ENCODE peak calls at places on chromosomes 1 and 21, in eight cellular contexts. One of them, this sample, is unnamed.

GRCh38 chr1:110524311-110525249 is 5.6 kb upstream of the KCNA10 start:
- DNase-seq in NCI-H2081: peak
- DNase-seq in amygdala: peak
- DNase-seq in T-helper 1 cell: peak
- DNase-seq in stimulated activated CD4-positive, alpha-beta T cell treated with anti-CD3 and anti-CD28 coated beads, TNF-alpha, amount 100 ng/mL, for 48 hours: peak
- DNase-seq in dermis blood vessel endothelial cell: peak
- DNase-seq in CD8-positive, alpha-beta memory T cell: peak
- DNase-seq in effector memory CD4-positive, alpha-beta T cell: peak
- DNase-seq in this sample: peak

GRCh38 chr21:44926364-44927101 is 5.8 kb upstream of the ITGB2 start:
- DNase-seq in NCI-H2081: no peak
- DNase-seq in amygdala: no peak
- DNase-seq in T-helper 1 cell: peak
- DNase-seq in stimulated activated CD4-positive, alpha-beta T cell treated with anti-CD3 and anti-CD28 coated beads, TNF-alpha, amount 100 ng/mL, for 48 hours: no peak
- DNase-seq in dermis blood vessel endothelial cell: no peak
- DNase-seq in CD8-positive, alpha-beta memory T cell: peak
- DNase-seq in effector memory CD4-positive, alpha-beta T cell: peak
- DNase-seq in this sample: peak

GRCh38 chr1:15950763-15951295 is 25.1 kb downstream of the ZBTB17 start:
- DNase-seq in NCI-H2081: no peak
- DNase-seq in amygdala: no peak
- DNase-seq in T-helper 1 cell: peak
- DNase-seq in stimulated activated CD4-positive, alpha-beta T cell treated with anti-CD3 and anti-CD28 coated beads, TNF-alpha, amount 100 ng/mL, for 48 hours: peak
- DNase-seq in dermis blood vessel endothelial cell: peak
- DNase-seq in CD8-positive, alpha-beta memory T cell: peak
- DNase-seq in effector memory CD4-positive, alpha-beta T cell: peak
- DNase-seq in this sample: no peak

GRCh38 chr1:204506091-204506968 is 9.9 kb upstream of the MDM4 start:
- DNase-seq in NCI-H2081: peak
- DNase-seq in amygdala: peak
- DNase-seq in T-helper 1 cell: peak
- DNase-seq in stimulated activated CD4-positive, alpha-beta T cell treated with anti-CD3 and anti-CD28 coated beads, TNF-alpha, amount 100 ng/mL, for 48 hours: peak
- DNase-seq in dermis blood vessel endothelial cell: peak
- DNase-seq in CD8-positive, alpha-beta memory T cell: peak
- DNase-seq in effector memory CD4-positive, alpha-beta T cell: peak
- DNase-seq in this sample: peak

GRCh38 chr21:41712201-41712600 is 54.7 kb downstream of the RIPK4 start:
- DNase-seq in NCI-H2081: no peak
- DNase-seq in amygdala: no peak
- DNase-seq in T-helper 1 cell: no peak
- DNase-seq in stimulated activated CD4-positive, alpha-beta T cell treated with anti-CD3 and anti-CD28 coated beads, TNF-alpha, amount 100 ng/mL, for 48 hours: no peak
- DNase-seq in dermis blood vessel endothelial cell: no peak
- DNase-seq in CD8-positive, alpha-beta memory T cell: no peak
- DNase-seq in effector memory CD4-positive, alpha-beta T cell: no peak
- DNase-seq in this sample: no peak

GRCh38 chr1:202205523-202206190 is 12.1 kb downstream of the LGR6 start:
- DNase-seq in NCI-H2081: no peak
- DNase-seq in amygdala: no peak
- DNase-seq in T-helper 1 cell: no peak
- DNase-seq in stimulated activated CD4-positive, alpha-beta T cell treated with anti-CD3 and anti-CD28 coated beads, TNF-alpha, amount 100 ng/mL, for 48 hours: no peak
- DNase-seq in dermis blood vessel endothelial cell: peak
- DNase-seq in CD8-positive, alpha-beta memory T cell: no peak
- DNase-seq in effector memory CD4-positive, alpha-beta T cell: no peak
- DNase-seq in this sample: no peak

GRCh38 chr1:175319112-175319911 is 126.7 kb upstream of the KIAA0040 start:
- DNase-seq in NCI-H2081: peak
- DNase-seq in amygdala: peak
- DNase-seq in T-helper 1 cell: peak
- DNase-seq in stimulated activated CD4-positive, alpha-beta T cell treated with anti-CD3 and anti-CD28 coated beads, TNF-alpha, amount 100 ng/mL, for 48 hours: peak
- DNase-seq in dermis blood vessel endothelial cell: peak
- DNase-seq in CD8-positive, alpha-beta memory T cell: peak
- DNase-seq in effector memory CD4-positive, alpha-beta T cell: peak
- DNase-seq in this sample: peak

GRCh38 chr1:32881871-32882850 is 4.1 kb upstream of the HPCA start:
- DNase-seq in NCI-H2081: no peak
- DNase-seq in amygdala: no peak
- DNase-seq in T-helper 1 cell: no peak
- DNase-seq in stimulated activated CD4-positive, alpha-beta T cell treated with anti-CD3 and anti-CD28 coated beads, TNF-alpha, amount 100 ng/mL, for 48 hours: no peak
- DNase-seq in dermis blood vessel endothelial cell: no peak
- DNase-seq in CD8-positive, alpha-beta memory T cell: no peak
- DNase-seq in effector memory CD4-positive, alpha-beta T cell: no peak
- DNase-seq in this sample: no peak

GRCh38 chr1:217095050-217095622 is 371.9 kb upstream of the ESRRG start:
- DNase-seq in NCI-H2081: no peak
- DNase-seq in amygdala: no peak
- DNase-seq in T-helper 1 cell: no peak
- DNase-seq in stimulated activated CD4-positive, alpha-beta T cell treated with anti-CD3 and anti-CD28 coated beads, TNF-alpha, amount 100 ng/mL, for 48 hours: no peak
- DNase-seq in dermis blood vessel endothelial cell: no peak
- DNase-seq in CD8-positive, alpha-beta memory T cell: no peak
- DNase-seq in effector memory CD4-positive, alpha-beta T cell: no peak
- DNase-seq in this sample: no peak

GRCh38 chr1:158961178-158961577 is 29.8 kb downstream of the PYHIN1 start:
- DNase-seq in NCI-H2081: no peak
- DNase-seq in amygdala: no peak
- DNase-seq in T-helper 1 cell: no peak
- DNase-seq in stimulated activated CD4-positive, alpha-beta T cell treated with anti-CD3 and anti-CD28 coated beads, TNF-alpha, amount 100 ng/mL, for 48 hours: no peak
- DNase-seq in dermis blood vessel endothelial cell: no peak
- DNase-seq in CD8-positive, alpha-beta memory T cell: no peak
- DNase-seq in effector memory CD4-positive, alpha-beta T cell: no peak
- DNase-seq in this sample: peak

GRCh38 chr1:33039840-33040239 is 3.2 kb upstream of the AK2 start:
- DNase-seq in NCI-H2081: no peak
- DNase-seq in amygdala: no peak
- DNase-seq in T-helper 1 cell: no peak
- DNase-seq in stimulated activated CD4-positive, alpha-beta T cell treated with anti-CD3 and anti-CD28 coated beads, TNF-alpha, amount 100 ng/mL, for 48 hours: no peak
- DNase-seq in dermis blood vessel endothelial cell: no peak
- DNase-seq in CD8-positive, alpha-beta memory T cell: no peak
- DNase-seq in effector memory CD4-positive, alpha-beta T cell: no peak
- DNase-seq in this sample: no peak

GRCh38 chr1:210445485-210445884 is 116.8 kb downstream of the HHAT start:
- DNase-seq in NCI-H2081: no peak
- DNase-seq in amygdala: no peak
- DNase-seq in T-helper 1 cell: no peak
- DNase-seq in stimulated activated CD4-positive, alpha-beta T cell treated with anti-CD3 and anti-CD28 coated beads, TNF-alpha, amount 100 ng/mL, for 48 hours: no peak
- DNase-seq in dermis blood vessel endothelial cell: no peak
- DNase-seq in CD8-positive, alpha-beta memory T cell: no peak
- DNase-seq in effector memory CD4-positive, alpha-beta T cell: no peak
- DNase-seq in this sample: peak

GRCh38 chr1:91707114-91707889 is 178.6 kb downstream of the TGFBR3 start:
- DNase-seq in NCI-H2081: no peak
- DNase-seq in amygdala: no peak
- DNase-seq in T-helper 1 cell: no peak
- DNase-seq in stimulated activated CD4-positive, alpha-beta T cell treated with anti-CD3 and anti-CD28 coated beads, TNF-alpha, amount 100 ng/mL, for 48 hours: no peak
- DNase-seq in dermis blood vessel endothelial cell: no peak
- DNase-seq in CD8-positive, alpha-beta memory T cell: no peak
- DNase-seq in effector memory CD4-positive, alpha-beta T cell: no peak
- DNase-seq in this sample: no peak

GRCh38 chr1:173064011-173064410 is 13.3 kb upstream of the TNFSF18 start:
- DNase-seq in NCI-H2081: no peak
- DNase-seq in amygdala: no peak
- DNase-seq in T-helper 1 cell: no peak
- DNase-seq in stimulated activated CD4-positive, alpha-beta T cell treated with anti-CD3 and anti-CD28 coated beads, TNF-alpha, amount 100 ng/mL, for 48 hours: no peak
- DNase-seq in dermis blood vessel endothelial cell: peak
- DNase-seq in CD8-positive, alpha-beta memory T cell: no peak
- DNase-seq in effector memory CD4-positive, alpha-beta T cell: no peak
- DNase-seq in this sample: peak

GRCh38 chr1:244326757-244327156 is 125.0 kb downstream of the ADSS2 start:
- DNase-seq in NCI-H2081: peak
- DNase-seq in amygdala: no peak
- DNase-seq in T-helper 1 cell: no peak
- DNase-seq in stimulated activated CD4-positive, alpha-beta T cell treated with anti-CD3 and anti-CD28 coated beads, TNF-alpha, amount 100 ng/mL, for 48 hours: no peak
- DNase-seq in dermis blood vessel endothelial cell: no peak
- DNase-seq in CD8-positive, alpha-beta memory T cell: no peak
- DNase-seq in effector memory CD4-positive, alpha-beta T cell: no peak
- DNase-seq in this sample: no peak

GRCh38 chr1:39434797-39435395 is 56.5 kb upstream of the BMP8A start:
- DNase-seq in NCI-H2081: no peak
- DNase-seq in amygdala: no peak
- DNase-seq in T-helper 1 cell: no peak
- DNase-seq in stimulated activated CD4-positive, alpha-beta T cell treated with anti-CD3 and anti-CD28 coated beads, TNF-alpha, amount 100 ng/mL, for 48 hours: no peak
- DNase-seq in dermis blood vessel endothelial cell: no peak
- DNase-seq in CD8-positive, alpha-beta memory T cell: no peak
- DNase-seq in effector memory CD4-positive, alpha-beta T cell: no peak
- DNase-seq in this sample: no peak

GRCh38 chr1:26356106-26356505 is 2.2 kb upstream of the CRYBG2 start:
- DNase-seq in NCI-H2081: no peak
- DNase-seq in amygdala: no peak
- DNase-seq in T-helper 1 cell: no peak
- DNase-seq in stimulated activated CD4-positive, alpha-beta T cell treated with anti-CD3 and anti-CD28 coated beads, TNF-alpha, amount 100 ng/mL, for 48 hours: no peak
- DNase-seq in dermis blood vessel endothelial cell: no peak
- DNase-seq in CD8-positive, alpha-beta memory T cell: no peak
- DNase-seq in effector memory CD4-positive, alpha-beta T cell: no peak
- DNase-seq in this sample: peak

GRCh38 chr1:114428083-114428754 is 82.8 kb downstream of the TRIM33 start:
- DNase-seq in NCI-H2081: no peak
- DNase-seq in amygdala: no peak
- DNase-seq in T-helper 1 cell: no peak
- DNase-seq in stimulated activated CD4-positive, alpha-beta T cell treated with anti-CD3 and anti-CD28 coated beads, TNF-alpha, amount 100 ng/mL, for 48 hours: no peak
- DNase-seq in dermis blood vessel endothelial cell: peak
- DNase-seq in CD8-positive, alpha-beta memory T cell: peak
- DNase-seq in effector memory CD4-positive, alpha-beta T cell: no peak
- DNase-seq in this sample: peak

GRCh38 chr1:36258960-36259344 is 34.7 kb downstream of the THRAP3 start:
- DNase-seq in NCI-H2081: no peak
- DNase-seq in amygdala: no peak
- DNase-seq in T-helper 1 cell: no peak
- DNase-seq in stimulated activated CD4-positive, alpha-beta T cell treated with anti-CD3 and anti-CD28 coated beads, TNF-alpha, amount 100 ng/mL, for 48 hours: no peak
- DNase-seq in dermis blood vessel endothelial cell: no peak
- DNase-seq in CD8-positive, alpha-beta memory T cell: no peak
- DNase-seq in effector memory CD4-positive, alpha-beta T cell: no peak
- DNase-seq in this sample: peak